ENCODE peak calls at places on chromosomes 5 and 9, in seven cellular contexts. One of them, this sample, is unnamed. For H3K9me3, the result is how much of the 10 kb centered on the place peaks cover.

GRCh38 chr5:125812631-125813030 is 610.6 kb upstream of the GRAMD2B start:
- DNase-seq in MM.1S: no peak
- DNase-seq in fibroblast of lung: no peak
- DNase-seq in HCT116: no peak
- DNase-seq in GM23248: no peak
- DNase-seq in PC-3: no peak
- DNase-seq in kidney: no peak
- DNase-seq in this sample: no peak

GRCh38 chr5:180341595-180341994 is 11.5 kb downstream of the GFPT2 start:
- DNase-seq in MM.1S: no peak
- DNase-seq in fibroblast of lung: no peak
- DNase-seq in HCT116: no peak
- DNase-seq in GM23248: no peak
- DNase-seq in PC-3: no peak
- DNase-seq in kidney: peak
- DNase-seq in this sample: no peak

GRCh38 chr5:170597876-170598275 is 94.1 kb downstream of the KCNIP1 start:
- DNase-seq in MM.1S: no peak
- DNase-seq in fibroblast of lung: peak
- DNase-seq in HCT116: no peak
- DNase-seq in GM23248: peak
- DNase-seq in PC-3: no peak
- DNase-seq in kidney: no peak
- DNase-seq in this sample: no peak

GRCh38 chr9:115225459-115226116 is 107.6 kb upstream of the TNC start:
- DNase-seq in MM.1S: no peak
- DNase-seq in fibroblast of lung: no peak
- DNase-seq in HCT116: no peak
- DNase-seq in GM23248: no peak
- DNase-seq in PC-3: no peak
- DNase-seq in kidney: no peak
- DNase-seq in this sample: no peak

GRCh38 chr5:77828445-77828844 is 52.3 kb upstream of the TBCA start:
- DNase-seq in MM.1S: no peak
- DNase-seq in fibroblast of lung: no peak
- DNase-seq in HCT116: no peak
- DNase-seq in GM23248: peak
- DNase-seq in PC-3: peak
- DNase-seq in kidney: no peak
- DNase-seq in this sample: no peak

GRCh38 chr5:38008198-38008597 is 168.4 kb upstream of the GDNF start:
- DNase-seq in MM.1S: peak
- DNase-seq in fibroblast of lung: no peak
- DNase-seq in HCT116: no peak
- DNase-seq in GM23248: no peak
- DNase-seq in PC-3: no peak
- DNase-seq in kidney: no peak
- DNase-seq in this sample: no peak

GRCh38 chr9:109498195-109499060 is at the start of gene PTPN3:
- DNase-seq in MM.1S: peak
- DNase-seq in fibroblast of lung: no peak
- DNase-seq in HCT116: no peak
- DNase-seq in GM23248: peak
- DNase-seq in PC-3: peak
- DNase-seq in kidney: peak
- DNase-seq in this sample: peak

GRCh38 chr9:114769664-114770063 is 36.2 kb downstream of the TNFSF15 start:
- DNase-seq in MM.1S: peak
- DNase-seq in fibroblast of lung: peak
- DNase-seq in HCT116: no peak
- DNase-seq in GM23248: peak
- DNase-seq in PC-3: peak
- DNase-seq in kidney: no peak
- DNase-seq in this sample: no peak

GRCh38 chr9:132591244-132591643 is 8.8 kb downstream of the BARHL1 start:
- DNase-seq in MM.1S: no peak
- DNase-seq in fibroblast of lung: no peak
- DNase-seq in HCT116: no peak
- DNase-seq in GM23248: no peak
- DNase-seq in PC-3: no peak
- DNase-seq in kidney: no peak
- DNase-seq in this sample: no peak

GRCh38 chr9:26324787-26325186 is 567.8 kb downstream of the CAAP1 start:
- DNase-seq in MM.1S: no peak
- DNase-seq in fibroblast of lung: peak
- DNase-seq in HCT116: no peak
- DNase-seq in GM23248: no peak
- DNase-seq in PC-3: no peak
- DNase-seq in kidney: no peak
- DNase-seq in this sample: no peak

GRCh38 chr9:137311171-137311970 is 9.3 kb upstream of the NRARP start:
- DNase-seq in MM.1S: no peak
- DNase-seq in fibroblast of lung: no peak
- DNase-seq in HCT116: peak
- DNase-seq in GM23248: peak
- DNase-seq in PC-3: peak
- DNase-seq in kidney: peak
- DNase-seq in this sample: peak

GRCh38 chr5:9302228-9302627 is 243.6 kb downstream of the SEMA5A start:
- DNase-seq in MM.1S: no peak
- DNase-seq in fibroblast of lung: peak
- DNase-seq in HCT116: no peak
- DNase-seq in GM23248: peak
- DNase-seq in PC-3: peak
- DNase-seq in kidney: no peak
- DNase-seq in this sample: no peak

GRCh38 chr5:61771062-61771461 is 439.0 kb downstream of the ZSWIM6 start:
- DNase-seq in MM.1S: no peak
- DNase-seq in fibroblast of lung: no peak
- DNase-seq in HCT116: no peak
- DNase-seq in GM23248: no peak
- DNase-seq in PC-3: no peak
- DNase-seq in kidney: no peak
- DNase-seq in this sample: no peak

GRCh38 chr9:23039402-23039801 is 592.8 kb downstream of the DMRTA1 start:
- DNase-seq in MM.1S: no peak
- DNase-seq in fibroblast of lung: no peak
- DNase-seq in HCT116: no peak
- DNase-seq in GM23248: no peak
- DNase-seq in PC-3: no peak
- DNase-seq in kidney: no peak
- DNase-seq in this sample: no peak

GRCh38 chr9:71285191-71285656 is 163.8 kb upstream of the TRPM3 start:
- DNase-seq in MM.1S: peak
- DNase-seq in fibroblast of lung: peak
- DNase-seq in HCT116: peak
- DNase-seq in GM23248: peak
- DNase-seq in PC-3: peak
- DNase-seq in kidney: no peak
- DNase-seq in this sample: peak

DNA sequence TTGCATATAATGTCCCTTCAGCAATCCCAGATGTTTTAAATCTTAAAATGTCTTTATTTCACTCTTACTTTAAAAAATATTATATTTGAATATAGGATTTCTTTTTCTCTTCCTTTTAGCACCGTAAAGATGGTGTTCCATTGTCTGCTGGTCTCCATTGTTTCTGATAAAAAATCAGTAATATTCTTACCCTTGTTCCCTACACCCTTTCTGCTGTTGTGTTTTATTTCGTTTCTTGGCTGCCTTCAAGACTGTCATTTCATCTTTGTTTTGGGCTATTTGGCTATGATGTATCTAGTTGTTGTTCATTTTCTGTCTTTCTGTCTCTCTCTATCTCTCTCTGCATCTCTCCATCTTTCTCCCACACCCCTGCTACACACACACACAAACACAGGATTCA is 197.9 kb downstream of the IRX2 start:
- DNase-seq in MM.1S: no peak
- DNase-seq in fibroblast of lung: no peak
- DNase-seq in HCT116: no peak
- DNase-seq in GM23248: no peak
- DNase-seq in PC-3: no peak
- DNase-seq in kidney: no peak
- DNase-seq in this sample: no peak
- H3K9me3 ChIP-seq in MM.1S: under half
- H3K9me3 ChIP-seq in fibroblast of lung: under half
- H3K9me3 ChIP-seq in HCT116: under half
- H3K9me3 ChIP-seq in GM23248: under half
- H3K9me3 ChIP-seq in PC-3: under half
- H3K9me3 ChIP-seq in kidney: under half
- H3K9me3 ChIP-seq in this sample: under half

GRCh38 chr9:134135343-134136116 is at the start of gene WDR5:
- DNase-seq in MM.1S: peak
- DNase-seq in fibroblast of lung: peak
- DNase-seq in HCT116: peak
- DNase-seq in GM23248: peak
- DNase-seq in PC-3: peak
- DNase-seq in kidney: peak
- DNase-seq in this sample: peak

GRCh38 chr9:134136117-134136996 is 475 bp downstream of the WDR5 start:
- DNase-seq in MM.1S: peak
- DNase-seq in fibroblast of lung: peak
- DNase-seq in HCT116: no peak
- DNase-seq in GM23248: peak
- DNase-seq in PC-3: no peak
- DNase-seq in kidney: peak
- DNase-seq in this sample: peak

GRCh38 chr9:134136997-134137302 is 1.1 kb downstream of the WDR5 start:
- DNase-seq in MM.1S: no peak
- DNase-seq in fibroblast of lung: no peak
- DNase-seq in HCT116: no peak
- DNase-seq in GM23248: no peak
- DNase-seq in PC-3: peak
- DNase-seq in kidney: no peak
- DNase-seq in this sample: no peak

GRCh38 chr9:134132208-134132870 is 3.5 kb upstream of the WDR5 start:
- DNase-seq in MM.1S: no peak
- DNase-seq in fibroblast of lung: no peak
- DNase-seq in HCT116: no peak
- DNase-seq in GM23248: no peak
- DNase-seq in PC-3: no peak
- DNase-seq in kidney: peak
- DNase-seq in this sample: no peak

GRCh38 chr9:134134949-134135342 is 936 bp upstream of the WDR5 start:
- DNase-seq in MM.1S: peak
- DNase-seq in fibroblast of lung: no peak
- DNase-seq in HCT116: no peak
- DNase-seq in GM23248: no peak
- DNase-seq in PC-3: peak
- DNase-seq in kidney: no peak
- DNase-seq in this sample: no peak
- H3K9ac ChIP-seq in MM.1S: peak
- H3K9ac ChIP-seq in fibroblast of lung: peak
- H3K9ac ChIP-seq in HCT116: peak
- H3K9ac ChIP-seq in GM23248: peak
- H3K9ac ChIP-seq in PC-3: peak
- H3K9ac ChIP-seq in kidney: peak
- H3K9ac ChIP-seq in this sample: peak

DNA sequence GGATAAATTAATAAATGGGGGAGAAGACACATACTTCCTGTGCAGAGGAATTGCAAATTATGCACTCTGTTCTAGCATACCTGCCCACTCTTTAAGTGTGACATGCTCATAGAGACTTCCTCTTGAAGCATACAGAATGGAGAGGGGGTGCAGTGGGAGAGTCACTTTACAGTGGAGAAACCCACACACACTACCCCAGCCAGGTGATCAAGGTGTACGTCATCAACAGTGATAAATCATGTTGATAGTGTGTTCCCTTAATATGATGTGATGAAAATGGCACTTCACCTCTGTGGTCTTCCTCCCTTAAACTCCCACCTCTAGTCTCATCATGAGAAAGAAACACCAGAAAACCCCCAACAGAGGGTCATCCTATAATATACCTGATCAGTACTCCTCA is 110.0 kb downstream of the SH3GL2 start:
- DNase-seq in MM.1S: no peak
- DNase-seq in fibroblast of lung: no peak
- DNase-seq in HCT116: no peak
- DNase-seq in GM23248: no peak
- DNase-seq in PC-3: no peak
- DNase-seq in kidney: no peak
- DNase-seq in this sample: no peak
- H3K27ac ChIP-seq in MM.1S: no peak
- H3K27ac ChIP-seq in fibroblast of lung: no peak
- H3K27ac ChIP-seq in HCT116: no peak
- H3K27ac ChIP-seq in GM23248: no peak
- H3K27ac ChIP-seq in PC-3: no peak
- H3K27ac ChIP-seq in kidney: no peak
- H3K27ac ChIP-seq in this sample: no peak

DNA sequence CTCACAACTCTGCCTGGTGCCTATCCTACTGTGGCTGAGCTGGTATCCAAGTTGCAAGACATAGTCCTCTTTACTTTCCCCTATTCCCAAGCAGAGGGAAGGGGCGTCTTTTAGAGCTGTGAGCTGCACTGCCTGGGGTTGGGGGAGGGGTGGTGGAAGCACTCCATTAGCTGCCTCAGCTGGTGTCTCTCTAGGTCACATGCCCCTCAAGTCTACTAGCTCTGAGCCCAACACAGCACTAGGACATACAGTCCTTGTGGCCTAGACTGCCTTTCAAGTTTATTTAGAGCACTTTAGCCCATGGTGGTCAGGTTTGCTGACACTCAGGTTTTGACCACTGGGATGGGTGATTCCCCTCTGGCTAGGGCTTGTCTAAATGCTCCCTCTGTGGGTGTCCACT is 54.7 kb downstream of the SREK1 start:
- DNase-seq in MM.1S: no peak
- DNase-seq in fibroblast of lung: no peak
- DNase-seq in HCT116: no peak
- DNase-seq in GM23248: no peak
- DNase-seq in PC-3: no peak
- DNase-seq in kidney: no peak
- DNase-seq in this sample: no peak
- H3K9me3 ChIP-seq in MM.1S: under half
- H3K9me3 ChIP-seq in fibroblast of lung: under half
- H3K9me3 ChIP-seq in HCT116: under half
- H3K9me3 ChIP-seq in GM23248: under half
- H3K9me3 ChIP-seq in PC-3: under half
- H3K9me3 ChIP-seq in kidney: under half
- H3K9me3 ChIP-seq in this sample: under half

DNA sequence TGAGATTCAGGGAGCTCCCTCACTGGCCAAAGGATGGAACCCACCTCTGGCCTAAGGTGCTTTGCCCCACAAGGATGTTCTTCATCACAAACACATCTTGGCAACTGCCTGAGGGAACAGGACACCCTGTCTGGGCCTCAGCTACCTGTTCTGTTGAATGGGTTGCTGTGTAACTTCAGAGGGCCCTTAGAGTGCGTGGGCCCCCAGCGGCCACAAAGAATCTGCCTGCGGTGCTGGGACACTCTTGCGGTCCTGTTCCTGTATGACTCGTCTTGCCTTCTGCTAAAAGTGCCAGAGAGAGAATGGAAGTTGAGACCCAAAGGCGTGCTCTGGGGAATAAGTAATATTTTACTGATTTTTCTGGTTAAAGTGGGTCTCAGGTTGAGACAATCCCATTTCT is 14.1 kb upstream of the RPL26L1 start:
- DNase-seq in MM.1S: no peak
- DNase-seq in fibroblast of lung: no peak
- DNase-seq in HCT116: no peak
- DNase-seq in GM23248: no peak
- DNase-seq in PC-3: no peak
- DNase-seq in kidney: peak
- DNase-seq in this sample: no peak
- H3K9ac ChIP-seq in MM.1S: no peak
- H3K9ac ChIP-seq in fibroblast of lung: no peak
- H3K9ac ChIP-seq in HCT116: no peak
- H3K9ac ChIP-seq in GM23248: peak
- H3K9ac ChIP-seq in PC-3: no peak
- H3K9ac ChIP-seq in kidney: no peak
- H3K9ac ChIP-seq in this sample: no peak

This sample was measured in colonic mucosa.